ENCODE peak calls at places on chromosomes 6 and 20, in five cellular contexts. One of them, this sample, is unnamed.

GRCh38 chr6:44036196-44036595 is 91.1 kb downstream of the MRPL14 start:
- DNase-seq in nephron progenitor cell: no peak
- DNase-seq in NCI-H2081: no peak
- DNase-seq in activated CD4-positive, alpha-beta T cell treated with anti-CD3 and anti-CD28 coated beads for 48 hours: no peak
- DNase-seq in neuronal stem cell: no peak
- DNase-seq in this sample: no peak

GRCh38 chr6:90753820-90754604 is 167.1 kb upstream of the MAP3K7 start:
- DNase-seq in activated CD4-positive, alpha-beta T cell treated with anti-CD3 and anti-CD28 coated beads for 48 hours: no peak
- DNase-seq in nephron progenitor cell: no peak
- DNase-seq in neuronal stem cell: no peak
- DNase-seq in NCI-H2081: no peak
- DNase-seq in this sample: no peak

GRCh38 chr6:16633465-16633864 is 127.8 kb downstream of the ATXN1 start:
- DNase-seq in nephron progenitor cell: no peak
- DNase-seq in activated CD4-positive, alpha-beta T cell treated with anti-CD3 and anti-CD28 coated beads for 48 hours: no peak
- DNase-seq in neuronal stem cell: no peak
- DNase-seq in NCI-H2081: no peak
- DNase-seq in this sample: no peak

GRCh38 chr20:47370850-47371782 is 14.6 kb upstream of the ZMYND8 start:
- DNase-seq in nephron progenitor cell: no peak
- DNase-seq in activated CD4-positive, alpha-beta T cell treated with anti-CD3 and anti-CD28 coated beads for 48 hours: no peak
- DNase-seq in neuronal stem cell: no peak
- DNase-seq in NCI-H2081: no peak
- DNase-seq in this sample: peak

GRCh38 chr20:42678895-42679294 is 510.8 kb downstream of the PTPRT start:
- DNase-seq in activated CD4-positive, alpha-beta T cell treated with anti-CD3 and anti-CD28 coated beads for 48 hours: no peak
- DNase-seq in nephron progenitor cell: no peak
- DNase-seq in neuronal stem cell: no peak
- DNase-seq in NCI-H2081: no peak
- DNase-seq in this sample: peak

GRCh38 chr6:44214307-44214706 is 2.4 kb upstream of the MYMX start:
- DNase-seq in NCI-H2081: no peak
- DNase-seq in nephron progenitor cell: no peak
- DNase-seq in activated CD4-positive, alpha-beta T cell treated with anti-CD3 and anti-CD28 coated beads for 48 hours: no peak
- DNase-seq in neuronal stem cell: no peak
- DNase-seq in this sample: no peak

GRCh38 chr20:31707994-31708744 is 14.5 kb downstream of the BCL2L1 start:
- DNase-seq in neuronal stem cell: no peak
- DNase-seq in NCI-H2081: peak
- DNase-seq in nephron progenitor cell: no peak
- DNase-seq in activated CD4-positive, alpha-beta T cell treated with anti-CD3 and anti-CD28 coated beads for 48 hours: no peak
- DNase-seq in this sample: no peak

GRCh38 chr6:112879920-112880413 is 532.8 kb downstream of the RFPL4B start:
- DNase-seq in neuronal stem cell: no peak
- DNase-seq in NCI-H2081: no peak
- DNase-seq in activated CD4-positive, alpha-beta T cell treated with anti-CD3 and anti-CD28 coated beads for 48 hours: no peak
- DNase-seq in nephron progenitor cell: no peak
- DNase-seq in this sample: peak

GRCh38 chr20:61170521-61170920 is 81.5 kb upstream of the CDH4 start:
- DNase-seq in neuronal stem cell: no peak
- DNase-seq in NCI-H2081: no peak
- DNase-seq in activated CD4-positive, alpha-beta T cell treated with anti-CD3 and anti-CD28 coated beads for 48 hours: no peak
- DNase-seq in nephron progenitor cell: peak
- DNase-seq in this sample: peak

GRCh38 chr20:33235696-33236095 is at the start of gene BPIFA1:
- DNase-seq in activated CD4-positive, alpha-beta T cell treated with anti-CD3 and anti-CD28 coated beads for 48 hours: no peak
- DNase-seq in neuronal stem cell: no peak
- DNase-seq in NCI-H2081: no peak
- DNase-seq in nephron progenitor cell: no peak
- DNase-seq in this sample: no peak

GRCh38 chr6:63636516-63636968 is 940 bp downstream of the PHF3 start:
- DNase-seq in NCI-H2081: peak
- DNase-seq in nephron progenitor cell: peak
- DNase-seq in neuronal stem cell: peak
- DNase-seq in activated CD4-positive, alpha-beta T cell treated with anti-CD3 and anti-CD28 coated beads for 48 hours: peak
- DNase-seq in this sample: peak

GRCh38 chr6:52417675-52418111 is 2.4 kb upstream of the EFHC1 start:
- DNase-seq in activated CD4-positive, alpha-beta T cell treated with anti-CD3 and anti-CD28 coated beads for 48 hours: no peak
- DNase-seq in NCI-H2081: no peak
- DNase-seq in nephron progenitor cell: no peak
- DNase-seq in neuronal stem cell: no peak
- DNase-seq in this sample: no peak

GRCh38 chr20:37230200-37230599 is 31.4 kb downstream of the GHRH start:
- DNase-seq in activated CD4-positive, alpha-beta T cell treated with anti-CD3 and anti-CD28 coated beads for 48 hours: no peak
- DNase-seq in NCI-H2081: no peak
- DNase-seq in nephron progenitor cell: no peak
- DNase-seq in neuronal stem cell: no peak
- DNase-seq in this sample: no peak

GRCh38 chr6:92201618-92202017 is 1217.7 kb downstream of the EPHA7 start:
- DNase-seq in neuronal stem cell: no peak
- DNase-seq in nephron progenitor cell: no peak
- DNase-seq in NCI-H2081: no peak
- DNase-seq in activated CD4-positive, alpha-beta T cell treated with anti-CD3 and anti-CD28 coated beads for 48 hours: no peak
- DNase-seq in this sample: no peak

GRCh38 chr6:31666337-31666960 is 569 bp downstream of the CSNK2B start:
- DNase-seq in activated CD4-positive, alpha-beta T cell treated with anti-CD3 and anti-CD28 coated beads for 48 hours: no peak
- DNase-seq in nephron progenitor cell: no peak
- DNase-seq in NCI-H2081: no peak
- DNase-seq in neuronal stem cell: no peak
- DNase-seq in this sample: no peak

GRCh38 chr20:29876911-29877285 is 1380.6 kb upstream of the DEFB115 start:
- DNase-seq in activated CD4-positive, alpha-beta T cell treated with anti-CD3 and anti-CD28 coated beads for 48 hours: no peak
- DNase-seq in nephron progenitor cell: no peak
- DNase-seq in NCI-H2081: no peak
- DNase-seq in neuronal stem cell: no peak
- DNase-seq in this sample: no peak

GRCh38 chr6:30601815-30602641 is 15.0 kb downstream of the PPP1R10 start:
- DNase-seq in activated CD4-positive, alpha-beta T cell treated with anti-CD3 and anti-CD28 coated beads for 48 hours: no peak
- DNase-seq in nephron progenitor cell: no peak
- DNase-seq in NCI-H2081: no peak
- DNase-seq in neuronal stem cell: no peak
- DNase-seq in this sample: no peak

GRCh38 chr6:16803294-16804006 is 42.2 kb upstream of the ATXN1 start:
- DNase-seq in nephron progenitor cell: peak
- DNase-seq in NCI-H2081: no peak
- DNase-seq in activated CD4-positive, alpha-beta T cell treated with anti-CD3 and anti-CD28 coated beads for 48 hours: no peak
- DNase-seq in neuronal stem cell: no peak
- DNase-seq in this sample: peak

GRCh38 chr6:52512199-52512598 is 64.7 kb downstream of the TRAM2 start:
- DNase-seq in nephron progenitor cell: no peak
- DNase-seq in activated CD4-positive, alpha-beta T cell treated with anti-CD3 and anti-CD28 coated beads for 48 hours: no peak
- DNase-seq in NCI-H2081: no peak
- DNase-seq in neuronal stem cell: no peak
- DNase-seq in this sample: no peak